ENCODE peak calls at places on chromosomes 13 and 19, in four cellular contexts. E is H9, T is keratinocyte, C is neural progenitor cell. S is an unnamed sample.

GRCh38 chr13:45073809-45074208 is 46.5 kb upstream of the GTF2F2 start:
- DNase-seq in C (no peak), E (peak), T (no peak), S (no peak)

GRCh38 chr19:15508035-15508710 is at the start of gene CYP4F22:
- DNase-seq in E (no peak), T (no peak), C (no peak), S (peak)

GRCh38 chr13:77925616-77926015 is 7.0 kb upstream of the EDNRB start:
- DNase-seq in T (no peak), E (no peak), C (no peak), S (no peak)

GRCh38 chr19:8423821-8424223 is 10.7 kb downstream of the MARCHF2 start:
- DNase-seq in E (peak), T (no peak), C (no peak), S (peak)

GRCh38 chr19:19554074-19555023 is 16.3 kb downstream of the CILP2 start:
- DNase-seq in C (peak), E (peak), T (no peak), S (peak)

GRCh38 chr19:49873834-49874233 is 3.3 kb downstream of the AKT1S1 start:
- DNase-seq in T (no peak), C (no peak), E (no peak), S (no peak)

GRCh38 chr13:62704795-62705329 is 1289.2 kb upstream of the PCDH20 start:
- DNase-seq in E (no peak), C (no peak), T (no peak), S (no peak)

GRCh38 chr19:31517466-31518180 is 168.4 kb upstream of the TSHZ3 start:
- DNase-seq in C (no peak), T (no peak), E (no peak), S (no peak)

GRCh38 chr13:31797154-31797775 is 57.9 kb downstream of the RXFP2 start:
- DNase-seq in T (no peak), C (peak), E (no peak), S (no peak)

GRCh38 chr13:74145249-74145970 is 11.2 kb upstream of the KLF12 start:
- DNase-seq in T (no peak), C (no peak), E (no peak), S (no peak)

GRCh38 chr13:44026194-44026593 is 146.5 kb downstream of the LACC1 start:
- DNase-seq in C (no peak), T (no peak), E (no peak), S (no peak)

GRCh38 chr13:73274147-73274546 is 215.3 kb downstream of the KLF5 start:
- DNase-seq in C (no peak), T (no peak), E (no peak), S (no peak)

GRCh38 chr13:100517135-100517534 is 71.5 kb downstream of the GGACT start:
- DNase-seq in E (peak), C (no peak), T (no peak), S (no peak)

GRCh38 chr13:27293873-27294515 is 23.4 kb downstream of the RASL11A start:
- DNase-seq in T (no peak), E (no peak), C (no peak), S (no peak)

GRCh38 chr13:51070005-51070649 is 40.9 kb downstream of the C13orf42 start:
- DNase-seq in C (peak), T (peak), E (peak), S (peak)

GRCh38 chr13:27131906-27132305 is 39.7 kb downstream of the USP12 start:
- DNase-seq in E (no peak), C (no peak), T (no peak), S (no peak)

GRCh38 chr13:71962735-71963134 is 95.7 kb upstream of the DACH1 start:
- DNase-seq in E (no peak), T (no peak), C (no peak), S (no peak)

GRCh38 chr13:59874973-59875372 is 288.8 kb downstream of the DIAPH3 start:
- DNase-seq in T (no peak), C (no peak), E (no peak), S (no peak)

GRCh38 chr19:11478167-11479089 is 2.4 kb downstream of the ELAVL3 start:
- DNase-seq in T (no peak), E (no peak), C (no peak), S (no peak)

GRCh38 chr13:33205804-33206221 is 79.7 kb downstream of the STARD13 start:
- DNase-seq in C (peak), E (no peak), T (no peak), S (no peak)

GRCh38 chr13:110498765-110499164 is 62.8 kb downstream of the RAB20 start:
- DNase-seq in E (no peak), C (no peak), T (no peak), S (no peak)

GRCh38 chr13:110496281-110496680 is 65.2 kb downstream of the RAB20 start:
- DNase-seq in T (no peak), E (no peak), C (no peak), S (no peak)

GRCh38 chr13:110499621-110500281 is 61.8 kb downstream of the RAB20 start:
- DNase-seq in E (no peak), T (no peak), C (no peak), S (peak)

GRCh38 chr13:110497003-110497402 is 64.5 kb downstream of the RAB20 start:
- DNase-seq in C (no peak), E (no peak), T (no peak), S (no peak)

DNA sequence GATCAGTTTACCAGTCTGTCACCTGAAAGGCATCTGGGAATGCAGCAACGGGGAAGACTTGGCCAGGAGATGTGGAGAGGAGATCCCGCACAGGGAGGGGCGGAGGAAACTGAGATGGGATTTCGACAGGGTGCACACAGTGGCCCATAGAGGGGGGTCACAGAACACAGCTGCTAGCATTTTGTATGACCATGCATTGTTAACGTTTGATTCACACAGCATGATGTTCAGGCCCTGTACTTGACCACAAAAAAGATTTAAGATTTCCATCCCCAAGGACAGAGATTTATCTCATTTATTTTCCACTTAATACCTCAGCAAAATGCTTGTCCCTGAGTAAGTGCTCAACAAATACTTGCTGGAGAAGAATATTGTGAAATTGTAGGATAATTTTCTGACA is 63.2 kb downstream of the RAB20 start:
- DNase-seq in C (no peak), T (no peak), E (no peak), S (no peak)
- TF ChIP-seq CTCF in C (no peak), T (no peak), E (no peak), S (no peak)

DNA sequence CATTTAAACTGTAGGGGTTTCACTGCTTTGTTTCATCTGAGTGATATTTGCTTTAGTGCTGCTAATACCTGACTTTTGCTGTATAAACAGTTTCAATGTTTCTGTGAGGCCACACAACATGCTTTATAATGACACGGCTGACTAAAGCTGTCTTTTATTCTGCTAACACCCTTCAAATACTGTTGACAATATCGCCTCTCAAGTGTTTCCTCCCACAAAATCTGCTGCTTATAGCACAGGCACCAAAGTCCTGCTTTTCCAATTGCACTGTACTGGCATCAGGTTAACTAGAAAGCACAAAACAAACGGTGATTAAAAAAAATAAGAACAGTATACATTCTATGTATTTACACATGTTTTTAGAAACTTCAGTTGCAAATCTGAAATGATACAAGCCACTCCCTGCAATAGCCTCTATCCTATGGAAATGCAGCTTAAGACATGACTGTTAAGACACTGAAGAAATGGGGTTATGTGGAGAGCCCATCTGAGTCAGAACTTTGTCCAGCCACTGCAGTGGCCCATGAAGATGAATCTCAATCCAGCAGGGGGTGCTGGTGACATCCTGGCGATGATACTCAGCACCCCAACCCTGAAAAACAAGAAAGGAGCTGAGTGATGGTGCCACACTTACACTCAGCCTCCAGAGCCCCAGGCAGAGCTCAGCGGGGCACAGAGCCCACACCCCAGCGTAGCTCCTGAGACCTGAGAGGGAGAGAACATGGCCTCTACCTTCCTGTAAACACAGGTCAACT is 29.4 kb downstream of the RFXAP start:
- DNase-seq in E (no peak), C (peak), T (no peak), S (no peak)
- TF ChIP-seq CTCF in E (peak), C (peak), T (peak), S (peak)

GRCh38 chr19:39407394-39407643 is 672 bp downstream of the ZFP36 start:
- DNase-seq in T (no peak), C (no peak), E (no peak), S (no peak)

GRCh38 chr19:39407644-39408391 is 1.2 kb downstream of the ZFP36 start:
- DNase-seq in E (no peak), C (peak), T (no peak), S (peak)

GRCh38 chr19:39409207-39409885 is 2.7 kb downstream of the ZFP36 start:
- DNase-seq in T (no peak), E (peak), C (no peak), S (peak)

GRCh38 chr19:39409886-39410619 is 2.4 kb upstream of the PLEKHG2 start:
- DNase-seq in T (no peak), C (peak), E (no peak), S (peak)

DNA sequence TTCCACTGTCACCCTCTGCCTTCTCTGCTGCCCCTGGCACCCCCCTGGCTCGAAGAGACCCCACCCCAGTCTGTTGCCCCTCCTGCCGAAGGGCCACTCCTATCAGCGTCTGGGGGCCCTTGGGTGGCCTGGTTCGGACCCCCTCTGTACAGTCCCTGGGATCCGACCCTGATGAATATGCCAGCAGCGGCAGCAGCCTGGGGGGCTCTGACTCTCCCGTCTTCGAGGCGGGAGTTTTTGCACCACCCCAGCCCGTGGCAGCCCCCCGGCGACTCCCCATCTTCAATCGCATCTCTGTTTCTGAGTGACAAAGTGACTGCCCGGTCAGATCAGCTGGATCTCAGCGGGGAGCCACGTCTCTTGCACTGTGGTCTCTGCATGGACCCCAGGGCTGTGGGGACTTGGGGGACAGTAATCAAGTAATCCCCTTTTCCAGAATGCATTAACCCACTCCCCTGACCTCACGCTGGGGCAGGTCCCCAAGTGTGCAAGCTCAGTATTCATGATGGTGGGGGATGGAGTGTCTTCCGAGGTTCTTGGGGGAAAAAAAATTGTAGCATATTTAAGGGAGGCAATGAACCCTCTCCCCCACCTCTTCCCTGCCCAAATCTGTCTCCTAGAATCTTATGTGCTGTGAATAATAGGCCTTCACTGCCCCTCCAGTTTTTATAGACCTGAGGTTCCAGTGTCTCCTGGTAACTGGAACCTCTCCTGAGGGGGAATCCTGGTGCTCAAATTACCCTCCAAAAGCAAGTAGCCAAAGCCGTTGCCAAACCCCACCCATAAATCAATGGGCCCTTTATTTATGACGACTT is 2.0 kb downstream of the ZFP36 start:
- DNase-seq in E (no peak), T (no peak), C (peak), S (no peak)
- TF ChIP-seq CTCF in E (no peak), T (no peak), C (no peak), S (no peak)

GRCh38 chr19:38449518-38449917 is 16.0 kb downstream of the RYR1 start:
- DNase-seq in C (no peak), E (no peak), T (no peak), S (no peak)
- TF ChIP-seq CTCF in C (no peak), E (no peak), T (no peak), S (no peak)

DNA sequence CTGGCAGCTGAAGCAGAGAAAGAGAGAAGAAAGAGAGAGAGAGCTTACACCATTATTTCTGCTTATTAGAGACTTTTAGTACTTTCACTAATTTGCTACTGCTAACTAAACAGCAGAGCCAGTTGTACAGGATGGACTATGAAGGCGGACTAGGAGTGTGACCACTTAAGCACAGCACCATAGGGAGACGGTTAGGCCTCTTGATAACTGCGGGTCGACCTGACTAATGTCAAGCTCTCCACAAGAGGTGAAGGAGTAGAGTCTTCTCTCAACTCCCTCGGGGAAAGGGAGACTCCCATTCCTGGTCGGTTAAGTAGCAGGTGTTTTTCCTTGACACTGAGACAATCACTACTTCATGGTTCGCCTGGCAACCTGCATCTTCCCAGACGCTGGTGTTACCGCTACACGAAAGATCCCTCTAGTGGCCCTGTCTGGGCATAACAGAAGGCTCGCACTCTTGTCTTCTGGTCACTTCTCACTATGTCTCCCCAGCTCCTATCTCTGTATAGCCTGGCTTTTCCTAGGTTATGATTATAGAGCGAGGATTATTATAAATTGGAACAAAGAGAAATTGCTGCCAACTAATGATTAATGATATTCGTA is 5.3 kb upstream of the PSG7 start:
- DNase-seq in T (no peak), E (no peak), C (no peak), S (peak)
- TF ChIP-seq CTCF in T (peak), E (peak), C (no peak), S (peak)

DNA sequence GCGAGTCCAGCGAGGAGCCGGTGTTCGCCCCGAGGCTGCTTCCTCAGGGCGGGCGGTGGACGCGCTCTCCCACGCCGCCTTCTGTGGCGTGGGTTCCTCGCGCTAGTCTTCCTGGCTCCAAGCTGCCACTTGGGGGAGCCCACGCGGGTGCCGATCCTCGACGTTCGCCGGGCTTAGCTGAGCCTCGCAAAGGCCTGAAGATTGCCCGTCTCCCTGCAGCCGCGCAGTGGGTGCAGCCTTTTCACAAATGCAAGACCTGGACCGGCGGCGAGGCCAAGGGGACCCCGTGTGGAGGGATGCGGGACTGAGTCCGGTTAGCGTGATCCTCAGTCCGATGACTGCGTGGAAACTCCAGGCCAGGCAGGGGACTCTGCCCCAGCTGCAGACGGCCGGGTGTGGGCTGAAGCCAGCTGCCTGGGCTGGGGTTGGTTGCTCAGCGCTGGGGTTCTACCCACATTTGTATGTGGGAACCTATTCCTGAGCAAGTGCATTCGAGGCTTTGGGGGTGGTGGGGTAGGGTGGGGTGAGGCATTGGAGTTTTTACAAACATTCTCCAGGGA is 16.6 kb upstream of the LRP3 start:
- DNase-seq in E (no peak), T (no peak), C (peak), S (peak)
- TF ChIP-seq CTCF in E (peak), T (peak), C (peak), S (peak)

GRCh38 chr19:1774999-1775772 is 21.9 kb downstream of the ONECUT3 start:
- DNase-seq in C (no peak), T (no peak), E (peak), S (peak)
- TF ChIP-seq CTCF in C (peak), T (peak), E (peak), S (peak)

GRCh38 chr13:111644750-111645149 is 324.3 kb downstream of the TEX29 start:
- DNase-seq in E (no peak), C (no peak), T (no peak), S (no peak)

GRCh38 chr13:111642156-111642767 is 321.8 kb downstream of the TEX29 start:
- DNase-seq in T (no peak), C (no peak), E (peak), S (no peak)

GRCh38 chr13:111645198-111645597 is 324.8 kb downstream of the TEX29 start:
- DNase-seq in T (no peak), E (no peak), C (no peak), S (no peak)

GRCh38 chr13:111646464-111646855 is 326.0 kb downstream of the TEX29 start:
- DNase-seq in T (no peak), E (no peak), C (no peak), S (no peak)

DNA sequence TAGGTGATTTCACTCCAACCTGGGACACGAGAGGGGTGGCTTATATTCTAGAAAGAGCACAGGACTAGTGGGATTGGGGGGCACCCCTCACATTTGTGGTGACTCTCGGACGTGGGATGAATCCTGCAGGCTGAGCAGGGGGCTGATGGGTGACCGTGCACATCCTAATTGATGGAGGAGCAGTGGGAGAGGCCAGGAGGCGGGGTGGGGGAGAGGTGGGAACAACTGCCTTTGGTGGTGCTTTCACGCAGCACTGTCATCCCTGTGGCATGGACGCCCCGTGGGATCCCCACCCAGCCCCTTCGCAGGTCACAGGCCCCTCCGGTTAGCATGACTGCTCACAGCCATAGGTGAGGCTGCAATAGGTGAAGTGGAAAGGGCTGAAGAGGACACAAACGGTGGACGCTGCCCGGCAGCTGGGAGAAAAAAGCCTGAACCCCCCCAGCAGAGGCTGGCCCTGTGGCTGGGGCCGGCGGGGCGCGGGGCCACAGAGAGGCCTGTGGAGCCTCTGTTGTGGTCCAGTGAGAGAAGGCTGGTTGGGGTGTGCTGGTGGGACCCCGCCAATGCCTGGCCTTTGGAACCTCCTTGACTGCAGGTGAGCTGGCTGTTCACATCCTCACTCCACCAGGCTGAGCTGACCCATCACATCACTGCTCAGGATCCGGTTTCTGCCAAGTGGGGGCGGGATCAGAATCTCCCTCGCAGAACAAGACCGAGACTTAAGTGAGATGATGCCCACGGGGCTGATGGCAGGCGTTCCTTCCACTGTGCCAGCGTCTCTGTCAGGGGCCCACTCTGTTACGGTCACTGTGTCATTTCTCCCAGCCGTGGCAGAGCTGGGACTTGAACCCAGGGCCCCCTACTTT is 325.4 kb downstream of the TEX29 start:
- DNase-seq in C (no peak), T (no peak), E (no peak), S (no peak)
- TF ChIP-seq CTCF in C (no peak), T (no peak), E (no peak), S (no peak)

S was measured in glutamatergic neuron.